ENCODE peak calls at places on chromosomes 5 and 9, in nine cellular contexts. F, Q, B, Z, U, O, A, Y and P are unnamed samples.

GRCh38 chr9:114656301-114656700 is 1.3 kb downstream of the TEX53 start:
- DNase-seq in Q (no peak), U (no peak), Z (no peak), Y (no peak), F (no peak), B (no peak), A (no peak), O (no peak), P (no peak)

GRCh38 chr5:76861616-76862015 is 11.8 kb downstream of the S100Z start:
- DNase-seq in Y (no peak), Z (no peak), F (no peak), A (no peak), Q (no peak), U (no peak), B (no peak), O (no peak), P (no peak)

GRCh38 chr5:79699766-79700400 is 10.2 kb downstream of the CMYA5 start:
- DNase-seq in O (no peak), U (no peak), Y (no peak), Z (no peak), F (no peak), B (no peak), A (no peak), Q (no peak), P (peak; percentile 17)

GRCh38 chr9:35712762-35713400 is 19.1 kb downstream of the TLN1 start:
- DNase-seq in Y (no peak), F (no peak), U (no peak), O (no peak), A (no peak), Q (no peak), Z (no peak), B (no peak), P (no peak)

GRCh38 chr5:586751-587285 is 25.3 kb upstream of the CEP72 start:
- DNase-seq in U (no peak), F (no peak), Y (no peak), O (no peak), A (no peak), B (no peak), Q (peak; percentile 20), Z (peak; percentile 20), P (no peak)

GRCh38 chr5:1009359-1010180 is 968 bp downstream of the NKD2 start:
- DNase-seq in U (no peak), Z (peak; percentile 48), A (no peak), F (no peak), O (no peak), Q (no peak), B (no peak), Y (no peak), P (no peak)

GRCh38 chr5:16937023-16937379 is 913 bp upstream of the MYO10 start:
- DNase-seq in Y (no peak), B (no peak), O (peak; percentile 75), U (peak; percentile 31), Z (peak; percentile 51), A (no peak), F (no peak), Q (no peak), P (no peak)

GRCh38 chr5:111126896-111127295 is 34.7 kb downstream of the WDR36 start:
- DNase-seq in F (no peak), B (no peak), Z (no peak), U (no peak), A (no peak), O (no peak), Q (no peak), Y (no peak), P (no peak)

GRCh38 chr5:58672521-58672920 is 89.6 kb downstream of the RAB3C start:
- DNase-seq in Z (no peak), O (no peak), Q (no peak), Y (no peak), A (no peak), B (no peak), F (no peak), U (no peak), P (no peak)

GRCh38 chr5:141850786-141851185 is 27.4 kb downstream of the PCDH1 start:
- DNase-seq in Q (no peak), F (no peak), Z (no peak), Y (no peak), B (no peak), U (no peak), A (no peak), O (no peak), P (no peak)

GRCh38 chr9:129095908-129096307 is 14.7 kb downstream of the CRAT start:
- DNase-seq in A (no peak), Q (no peak), O (no peak), B (no peak), Z (no peak), U (no peak), F (no peak), Y (no peak), P (no peak)

GRCh38 chr9:37994639-37995347 is 74.2 kb downstream of the SHB start:
- DNase-seq in F (no peak), A (peak; percentile 20), Z (no peak), B (no peak), O (peak; percentile 55), Y (peak; percentile 45), Q (no peak), U (no peak), P (peak; percentile 8)

GRCh38 chr9:128150594-128151342 is 1.5 kb downstream of the LCN2 start:
- DNase-seq in Q (no peak), O (peak; percentile 53), A (no peak), F (no peak), Y (no peak), U (no peak), Z (no peak), B (no peak), P (no peak)

GRCh38 chr9:110029815-110030480 is 178.0 kb downstream of the C9orf152 start:
- DNase-seq in F (no peak), B (no peak), O (no peak), A (no peak), Y (no peak), U (no peak), Z (no peak), Q (no peak), P (no peak)

GRCh38 chr9:10690546-10690945 is 77.7 kb upstream of the PTPRD start:
- DNase-seq in F (no peak), Y (no peak), B (no peak), Z (no peak), U (no peak), Q (no peak), A (no peak), O (no peak), P (no peak)

GRCh38 chr9:108956627-108957026 is 22.4 kb downstream of the ABITRAM start:
- DNase-seq in Z (no peak), Y (no peak), F (no peak), U (no peak), O (no peak), Q (no peak), B (no peak), A (no peak), P (no peak)

GRCh38 chr5:96876292-96876850 is at the start of gene ERAP2:
- DNase-seq in F (no peak), O (no peak), Q (peak; percentile 33), U (peak; percentile 32), Z (no peak), A (no peak), Y (no peak), B (no peak), P (no peak)

GRCh38 chr5:109030360-109031143 is 282.9 kb downstream of the FER start:
- DNase-seq in Y (no peak), B (no peak), O (no peak), Q (no peak), Z (no peak), U (no peak), F (no peak), A (no peak), P (no peak)

GRCh38 chr9:101027246-101027645 is 1.3 kb upstream of the PLPPR1 start:
- DNase-seq in O (no peak), Q (no peak), Y (no peak), B (no peak), Z (no peak), A (no peak), F (no peak), U (no peak), P (no peak)

GRCh38 chr5:1108008-1108864 is 3.6 kb downstream of the SLC12A7 start:
- DNase-seq in U (no peak), Q (no peak), Z (no peak), F (no peak), O (no peak), B (no peak), A (no peak), Y (no peak), P (no peak)

GRCh38 chr5:93385665-93386064 is 195.4 kb downstream of the NR2F1-AS1 start:
- DNase-seq in U (no peak), Q (no peak), F (no peak), O (no peak), Y (no peak), A (no peak), B (no peak), Z (no peak), P (no peak)

GRCh38 chr9:98280574-98280973 is 25.1 kb upstream of the TBC1D2 start:
- DNase-seq in Z (no peak), F (no peak), U (no peak), Y (no peak), A (no peak), Q (no peak), O (no peak), B (no peak), P (no peak)

GRCh38 chr9:35311891-35312639 is 150.3 kb downstream of the UNC13B start:
- DNase-seq in Q (no peak), Z (no peak), B (no peak), O (no peak), Y (no peak), U (no peak), A (no peak), F (no peak), P (no peak)

GRCh38 chr5:113020461-113021273 is 44.1 kb downstream of the DCP2 start:
- DNase-seq in A (peak; percentile 31), Y (no peak), F (no peak), Q (no peak), O (no peak), B (no peak), Z (no peak), U (no peak), P (no peak)

GRCh38 chr5:80754900-80755299 is 100.1 kb upstream of the DHFR start:
- DNase-seq in B (no peak), Z (no peak), Q (no peak), Y (no peak), A (no peak), U (no peak), F (no peak), O (peak; percentile 39), P (no peak)